ENCODE peak calls at places on chromosomes 1 and 21, in six cellular contexts. One of them, this sample, is unnamed. For H3K4me1, the result is how much of the 10 kb centered on the place peaks cover.

GRCh38 chr1:11923069-11923826 is 3.0 kb downstream of the KIAA2013 start:
- DNase-seq in CD8-positive, alpha-beta T cell: no peak
- DNase-seq in K562: no peak
- DNase-seq in suprapubic skin: no peak
- DNase-seq in MM.1S: no peak
- DNase-seq in transverse colon: no peak
- DNase-seq in this sample: no peak

GRCh38 chr1:25167269-25168192 is 64.8 kb downstream of the SYF2 start:
- DNase-seq in transverse colon: peak
- DNase-seq in suprapubic skin: no peak
- DNase-seq in MM.1S: no peak
- DNase-seq in CD8-positive, alpha-beta T cell: no peak
- DNase-seq in K562: no peak
- DNase-seq in this sample: no peak

GRCh38 chr21:32257952-32258785 is 20.7 kb downstream of the MIS18A start:
- DNase-seq in CD8-positive, alpha-beta T cell: peak
- DNase-seq in transverse colon: peak
- DNase-seq in K562: peak
- DNase-seq in MM.1S: peak
- DNase-seq in suprapubic skin: peak
- DNase-seq in this sample: peak

GRCh38 chr21:44353200-44353970 is at the start of gene TRPM2:
- DNase-seq in suprapubic skin: peak
- DNase-seq in CD8-positive, alpha-beta T cell: peak
- DNase-seq in MM.1S: no peak
- DNase-seq in K562: no peak
- DNase-seq in transverse colon: peak
- DNase-seq in this sample: no peak

GRCh38 chr1:108750476-108751191 is 4.2 kb downstream of the STXBP3 start:
- DNase-seq in transverse colon: no peak
- DNase-seq in suprapubic skin: no peak
- DNase-seq in K562: no peak
- DNase-seq in MM.1S: no peak
- DNase-seq in CD8-positive, alpha-beta T cell: no peak
- DNase-seq in this sample: no peak

GRCh38 chr1:181588631-181589030 is 105.3 kb downstream of the CACNA1E start:
- DNase-seq in CD8-positive, alpha-beta T cell: no peak
- DNase-seq in K562: no peak
- DNase-seq in transverse colon: no peak
- DNase-seq in MM.1S: no peak
- DNase-seq in suprapubic skin: no peak
- DNase-seq in this sample: no peak

GRCh38 chr1:9426291-9426711 is 113.0 kb upstream of the SLC25A33 start:
- DNase-seq in K562: no peak
- DNase-seq in MM.1S: peak
- DNase-seq in CD8-positive, alpha-beta T cell: peak
- DNase-seq in suprapubic skin: no peak
- DNase-seq in transverse colon: peak
- DNase-seq in this sample: no peak

GRCh38 chr1:147919881-147920280 is 8.3 kb upstream of the GPR89B start:
- DNase-seq in K562: no peak
- DNase-seq in suprapubic skin: no peak
- DNase-seq in CD8-positive, alpha-beta T cell: no peak
- DNase-seq in MM.1S: no peak
- DNase-seq in transverse colon: no peak
- DNase-seq in this sample: no peak

GRCh38 chr1:154791292-154792278 is 78.5 kb downstream of the KCNN3 start:
- DNase-seq in CD8-positive, alpha-beta T cell: peak
- DNase-seq in MM.1S: peak
- DNase-seq in suprapubic skin: no peak
- DNase-seq in K562: peak
- DNase-seq in transverse colon: peak
- DNase-seq in this sample: no peak

GRCh38 chr1:21072721-21073120 is 104.0 kb downstream of the EIF4G3 start:
- DNase-seq in CD8-positive, alpha-beta T cell: no peak
- DNase-seq in suprapubic skin: no peak
- DNase-seq in MM.1S: no peak
- DNase-seq in K562: no peak
- DNase-seq in transverse colon: no peak
- DNase-seq in this sample: no peak

GRCh38 chr21:35953570-35953969 is 106.8 kb downstream of the SETD4 start:
- DNase-seq in K562: no peak
- DNase-seq in transverse colon: no peak
- DNase-seq in CD8-positive, alpha-beta T cell: no peak
- DNase-seq in MM.1S: no peak
- DNase-seq in suprapubic skin: no peak
- DNase-seq in this sample: no peak

GRCh38 chr1:248821641-248822040 is 4.1 kb downstream of the SH3BP5L start:
- DNase-seq in suprapubic skin: no peak
- DNase-seq in CD8-positive, alpha-beta T cell: peak
- DNase-seq in K562: no peak
- DNase-seq in MM.1S: no peak
- DNase-seq in transverse colon: no peak
- DNase-seq in this sample: no peak

GRCh38 chr1:169113613-169114119 is 7.2 kb downstream of the ATP1B1 start:
- DNase-seq in CD8-positive, alpha-beta T cell: no peak
- DNase-seq in MM.1S: no peak
- DNase-seq in suprapubic skin: no peak
- DNase-seq in transverse colon: no peak
- DNase-seq in K562: no peak
- DNase-seq in this sample: no peak

GRCh38 chr1:151342562-151342961 is 4.5 kb downstream of the RFX5 start:
- DNase-seq in CD8-positive, alpha-beta T cell: no peak
- DNase-seq in K562: no peak
- DNase-seq in suprapubic skin: no peak
- DNase-seq in transverse colon: no peak
- DNase-seq in MM.1S: no peak
- DNase-seq in this sample: no peak

GRCh38 chr1:204417231-204417997 is 5.8 kb upstream of the PPP1R15B start:
- DNase-seq in MM.1S: no peak
- DNase-seq in CD8-positive, alpha-beta T cell: no peak
- DNase-seq in transverse colon: peak
- DNase-seq in suprapubic skin: peak
- DNase-seq in K562: peak
- DNase-seq in this sample: peak

GRCh38 chr1:153771841-153772593 is 3.2 kb upstream of the SLC27A3 start:
- DNase-seq in K562: peak
- DNase-seq in transverse colon: no peak
- DNase-seq in suprapubic skin: no peak
- DNase-seq in MM.1S: no peak
- DNase-seq in CD8-positive, alpha-beta T cell: no peak
- DNase-seq in this sample: no peak

GRCh38 chr1:63713627-63714481 is 60.0 kb upstream of the ROR1 start:
- DNase-seq in CD8-positive, alpha-beta T cell: no peak
- DNase-seq in transverse colon: peak
- DNase-seq in MM.1S: peak
- DNase-seq in suprapubic skin: no peak
- DNase-seq in K562: no peak
- DNase-seq in this sample: no peak

GRCh38 chr1:16033101-16033632 is 10.4 kb upstream of the CLCNKB start:
- DNase-seq in transverse colon: no peak
- DNase-seq in MM.1S: no peak
- DNase-seq in suprapubic skin: no peak
- DNase-seq in CD8-positive, alpha-beta T cell: no peak
- DNase-seq in K562: no peak
- DNase-seq in this sample: no peak
- TF ChIP-seq CTCF in transverse colon: no peak
- TF ChIP-seq CTCF in MM.1S: no peak
- TF ChIP-seq CTCF in suprapubic skin: no peak
- TF ChIP-seq CTCF in CD8-positive, alpha-beta T cell: no peak
- TF ChIP-seq CTCF in K562: no peak
- TF ChIP-seq CTCF in this sample: no peak

DNA sequence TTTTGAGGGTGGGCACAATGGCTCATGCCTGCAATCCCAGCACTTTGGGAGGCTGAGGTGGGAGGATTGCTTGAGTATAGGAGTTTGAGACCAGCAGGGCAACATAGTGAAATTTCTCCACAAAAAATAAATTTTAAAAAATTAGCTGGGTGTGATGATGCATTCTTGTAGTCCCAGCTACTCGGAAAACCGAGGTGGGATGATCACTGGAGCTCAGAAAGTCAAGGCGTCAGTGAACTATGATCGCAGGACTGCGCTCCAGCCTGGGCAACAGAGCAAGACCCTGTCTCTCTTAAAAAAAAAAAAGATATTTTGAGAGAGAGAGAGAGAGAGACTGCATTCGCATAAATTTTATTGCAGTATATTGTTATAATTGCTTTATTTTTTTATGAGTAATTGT is 75.9 kb upstream of the B3GALT5 start:
- DNase-seq in suprapubic skin: no peak
- DNase-seq in transverse colon: no peak
- DNase-seq in K562: no peak
- DNase-seq in CD8-positive, alpha-beta T cell: no peak
- DNase-seq in MM.1S: no peak
- DNase-seq in this sample: no peak
- H3K27ac ChIP-seq in suprapubic skin: no peak
- H3K27ac ChIP-seq in transverse colon: no peak
- H3K27ac ChIP-seq in K562: no peak
- H3K27ac ChIP-seq in CD8-positive, alpha-beta T cell: no peak
- H3K27ac ChIP-seq in MM.1S: no peak
- H3K27ac ChIP-seq in this sample: no peak

GRCh38 chr1:15178571-15179484 is 25.3 kb downstream of the TMEM51 start:
- DNase-seq in K562: no peak
- DNase-seq in MM.1S: peak
- DNase-seq in transverse colon: no peak
- DNase-seq in suprapubic skin: no peak
- DNase-seq in CD8-positive, alpha-beta T cell: no peak
- DNase-seq in this sample: no peak
- H3K4me1 ChIP-seq in K562: under half
- H3K4me1 ChIP-seq in MM.1S: half or more
- H3K4me1 ChIP-seq in transverse colon: under half
- H3K4me1 ChIP-seq in suprapubic skin: under half
- H3K4me1 ChIP-seq in CD8-positive, alpha-beta T cell: under half
- H3K4me1 ChIP-seq in this sample: under half

GRCh38 chr1:77796695-77797405 is 17.4 kb downstream of the MIGA1 start:
- DNase-seq in K562: no peak
- DNase-seq in CD8-positive, alpha-beta T cell: no peak
- DNase-seq in transverse colon: no peak
- DNase-seq in MM.1S: no peak
- DNase-seq in suprapubic skin: no peak
- DNase-seq in this sample: no peak
- TF ChIP-seq CTCF in K562: no peak
- TF ChIP-seq CTCF in CD8-positive, alpha-beta T cell: no peak
- TF ChIP-seq CTCF in transverse colon: no peak
- TF ChIP-seq CTCF in MM.1S: no peak
- TF ChIP-seq CTCF in suprapubic skin: no peak
- TF ChIP-seq CTCF in this sample: no peak

GRCh38 chr1:183882328-183883167 is 77.6 kb downstream of the RGL1 start:
- DNase-seq in MM.1S: no peak
- DNase-seq in transverse colon: no peak
- DNase-seq in K562: no peak
- DNase-seq in suprapubic skin: no peak
- DNase-seq in CD8-positive, alpha-beta T cell: no peak
- DNase-seq in this sample: no peak

GRCh38 chr1:183879477-183879876 is 74.6 kb downstream of the RGL1 start:
- DNase-seq in CD8-positive, alpha-beta T cell: no peak
- DNase-seq in MM.1S: no peak
- DNase-seq in suprapubic skin: no peak
- DNase-seq in K562: no peak
- DNase-seq in transverse colon: no peak
- DNase-seq in this sample: no peak

GRCh38 chr1:183879966-183880365 is 75.0 kb downstream of the RGL1 start:
- DNase-seq in transverse colon: no peak
- DNase-seq in MM.1S: no peak
- DNase-seq in suprapubic skin: no peak
- DNase-seq in K562: no peak
- DNase-seq in CD8-positive, alpha-beta T cell: no peak
- DNase-seq in this sample: no peak

GRCh38 chr1:183883629-183884028 is 78.7 kb downstream of the RGL1 start:
- DNase-seq in suprapubic skin: no peak
- DNase-seq in MM.1S: no peak
- DNase-seq in K562: no peak
- DNase-seq in transverse colon: peak
- DNase-seq in CD8-positive, alpha-beta T cell: no peak
- DNase-seq in this sample: peak

DNA sequence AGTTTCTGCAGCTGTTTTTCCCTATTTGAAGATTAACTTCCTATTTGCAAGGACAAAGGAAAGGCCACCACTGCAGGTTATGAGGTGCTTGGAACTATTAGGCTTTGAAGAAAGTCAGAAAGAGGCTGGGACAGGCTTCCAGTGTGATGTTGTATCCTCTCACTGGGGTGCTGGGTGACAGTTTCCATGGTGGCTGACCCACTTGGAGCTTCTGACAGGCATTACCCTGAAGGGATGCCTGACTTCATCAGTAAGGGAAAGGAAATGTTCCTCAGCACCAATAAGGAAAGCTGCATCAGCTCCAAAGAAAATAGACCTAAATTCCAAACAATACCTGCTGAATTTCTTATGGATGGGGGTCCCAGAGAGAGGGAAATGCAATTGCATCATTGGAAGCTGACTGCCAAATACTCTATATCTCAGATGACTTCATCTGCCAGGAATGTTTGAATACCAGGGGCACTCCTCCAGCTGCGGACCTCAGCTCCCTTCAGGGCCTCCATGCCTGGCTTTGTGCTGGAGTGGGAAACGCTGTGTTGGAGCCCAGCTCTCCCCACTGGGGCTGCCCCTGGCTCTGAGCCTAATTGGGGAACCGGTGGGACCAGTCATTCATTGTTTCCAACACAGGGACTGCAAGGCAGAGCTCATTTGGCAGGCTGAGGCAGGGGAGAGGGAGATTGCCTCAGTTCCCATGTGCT is 76.6 kb downstream of the RGL1 start:
- DNase-seq in transverse colon: no peak
- DNase-seq in CD8-positive, alpha-beta T cell: no peak
- DNase-seq in K562: no peak
- DNase-seq in suprapubic skin: no peak
- DNase-seq in MM.1S: no peak
- DNase-seq in this sample: no peak
- H3K27ac ChIP-seq in transverse colon: no peak
- H3K27ac ChIP-seq in CD8-positive, alpha-beta T cell: no peak
- H3K27ac ChIP-seq in K562: no peak
- H3K27ac ChIP-seq in suprapubic skin: no peak
- H3K27ac ChIP-seq in MM.1S: no peak
- H3K27ac ChIP-seq in this sample: no peak

GRCh38 chr1:37482004-37482785 is 7.8 kb downstream of the ZC3H12A start:
- DNase-seq in K562: no peak
- DNase-seq in transverse colon: no peak
- DNase-seq in suprapubic skin: no peak
- DNase-seq in MM.1S: no peak
- DNase-seq in CD8-positive, alpha-beta T cell: no peak
- DNase-seq in this sample: no peak

GRCh38 chr1:37480581-37481288 is 6.4 kb downstream of the ZC3H12A start:
- DNase-seq in suprapubic skin: no peak
- DNase-seq in transverse colon: no peak
- DNase-seq in MM.1S: no peak
- DNase-seq in K562: no peak
- DNase-seq in CD8-positive, alpha-beta T cell: no peak
- DNase-seq in this sample: no peak

GRCh38 chr1:37480125-37480466 is 5.7 kb downstream of the ZC3H12A start:
- DNase-seq in transverse colon: no peak
- DNase-seq in suprapubic skin: peak
- DNase-seq in K562: no peak
- DNase-seq in CD8-positive, alpha-beta T cell: no peak
- DNase-seq in MM.1S: no peak
- DNase-seq in this sample: no peak

GRCh38 chr1:37482796-37483744 is 8.7 kb downstream of the ZC3H12A start:
- DNase-seq in K562: no peak
- DNase-seq in suprapubic skin: no peak
- DNase-seq in MM.1S: no peak
- DNase-seq in transverse colon: peak
- DNase-seq in CD8-positive, alpha-beta T cell: no peak
- DNase-seq in this sample: no peak

GRCh38 chr1:37481289-37482003 is 7.1 kb downstream of the ZC3H12A start:
- DNase-seq in suprapubic skin: peak
- DNase-seq in transverse colon: peak
- DNase-seq in CD8-positive, alpha-beta T cell: no peak
- DNase-seq in K562: no peak
- DNase-seq in MM.1S: no peak
- DNase-seq in this sample: no peak
- H3K4me1 ChIP-seq in suprapubic skin: half or more
- H3K4me1 ChIP-seq in transverse colon: half or more
- H3K4me1 ChIP-seq in CD8-positive, alpha-beta T cell: under half
- H3K4me1 ChIP-seq in K562: half or more
- H3K4me1 ChIP-seq in MM.1S: under half
- H3K4me1 ChIP-seq in this sample: under half

This sample was measured in tibial artery.